ENCODE peak calls at places on chromosomes 16 and 17, in four cellular contexts. I is tibial nerve, Y is HL-60, P is epithelial cell of proximal tubule. S is an unnamed sample.
A peak's percentile ranks its signal among the peaks of the same experiment; 100 is the strongest.

GRCh38 chr17:697682-698081 is 17.0 kb downstream of the VPS53 start:
- DNase-seq in I (no peak), Y (no peak), P (no peak), S (no peak)

GRCh38 chr17:2899911-2900310 is 103.7 kb downstream of the RAP1GAP2 start:
- DNase-seq in I (no peak), Y (no peak), P (no peak), S (no peak)

GRCh38 chr16:12584488-12585233 is 219.0 kb downstream of the CPPED1 start:
- DNase-seq in I (no peak), Y (no peak), P (no peak), S (no peak)

GRCh38 chr16:9908613-9909012 is 273.6 kb downstream of the GRIN2A start:
- DNase-seq in I (no peak), Y (no peak), P (no peak), S (no peak)

GRCh38 chr16:14366974-14367707 is 262.9 kb downstream of the PARN start:
- DNase-seq in I (no peak), Y (no peak), P (no peak), S (no peak)

GRCh38 chr16:1493746-1494094 is 560 bp downstream of the TELO2 start:
- DNase-seq in I (no peak), Y (no peak), P (no peak), S (no peak)

GRCh38 chr17:33013596-33014375 is 22.1 kb downstream of the SPACA3 start:
- DNase-seq in I (no peak), Y (no peak), P (no peak), S (no peak)

GRCh38 chr16:76265434-76266045 is 11.7 kb upstream of the CNTNAP4 start:
- DNase-seq in I (no peak), Y (peak; percentile 8), P (no peak), S (no peak)

GRCh38 chr16:67280090-67281015 is 1.0 kb downstream of the PLEKHG4 start:
- DNase-seq in I (no peak), Y (no peak), P (no peak), S (no peak)

GRCh38 chr16:52613508-52613907 is 66.6 kb upstream of the TOX3 start:
- DNase-seq in I (no peak), Y (no peak), P (no peak), S (no peak)

GRCh38 chr16:54143410-54143809 is 143.2 kb downstream of the IRX3 start:
- DNase-seq in I (no peak), Y (no peak), P (no peak), S (no peak)

GRCh38 chr16:75074920-75075687 is 41.5 kb downstream of the LDHD start:
- DNase-seq in I (no peak), Y (peak; percentile 86), P (no peak), S (peak; percentile 80)

GRCh38 chr16:50598256-50598894 is 50.2 kb downstream of the NKD1 start:
- DNase-seq in I (no peak), Y (no peak), P (no peak), S (no peak)

GRCh38 chr17:4072487-4073157 is 70.2 kb downstream of the ZZEF1 start:
- DNase-seq in I (no peak), Y (no peak), P (no peak), S (no peak)

GRCh38 chr16:87216824-87217205 is 100.4 kb downstream of the C16orf95 start:
- DNase-seq in I (peak; percentile 54), Y (no peak), P (no peak), S (no peak)
- H3K4me3 ChIP-seq in I (peak overlapping the region; percentile 34), Y (no peak overlapping the region), P (no peak overlapping the region), S (no peak overlapping the region)

DNA sequence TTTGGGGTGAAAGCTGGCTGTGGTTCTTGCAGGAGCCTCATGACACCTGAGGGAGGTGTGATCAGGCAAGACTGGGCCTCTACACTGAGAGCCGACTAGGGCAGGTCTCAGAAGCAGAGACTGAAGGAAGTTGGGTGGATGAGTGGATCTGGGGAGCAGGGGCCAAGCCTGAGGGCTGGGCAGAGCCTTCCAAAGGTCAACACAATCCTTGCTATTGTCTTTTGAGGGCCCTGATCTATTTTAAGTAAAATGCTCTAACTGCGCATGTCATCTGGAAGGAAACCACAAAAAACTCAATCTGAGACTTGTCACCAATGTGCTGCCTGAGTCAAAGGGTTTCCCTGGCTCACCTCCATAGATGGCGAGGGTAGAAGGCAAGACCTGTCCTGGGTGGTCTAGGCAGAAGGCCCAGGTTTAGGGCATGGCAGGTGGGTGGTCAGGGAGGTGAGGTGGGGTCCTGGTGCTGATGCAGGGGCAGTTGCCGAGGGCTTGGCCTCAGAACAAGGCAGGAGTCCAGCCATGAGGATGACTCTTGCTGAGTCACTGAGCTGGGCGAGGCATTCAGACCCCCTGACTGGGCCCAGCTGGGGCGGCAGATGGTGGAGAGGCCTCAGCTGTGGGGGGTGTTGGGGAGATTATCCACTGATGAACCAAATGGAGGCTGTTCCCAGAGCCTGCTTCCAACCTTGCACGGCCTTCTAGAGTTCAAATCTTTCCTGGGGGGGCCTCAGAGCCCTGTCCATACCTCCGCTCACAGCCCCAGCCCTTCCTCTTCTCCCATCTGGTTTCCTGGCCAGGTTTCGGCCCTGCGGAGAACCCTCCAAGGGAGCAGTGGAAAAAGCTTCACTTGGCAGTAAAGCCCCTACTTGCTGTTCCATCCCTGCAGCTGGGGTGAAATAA is 5.1 kb downstream of the MVP start:
- DNase-seq in I (no peak), Y (no peak), P (no peak), S (peak; percentile 54)
- TF ChIP-seq CTCF in I (no peak), Y (no peak), P (no peak), S (no peak)

GRCh38 chr17:78709119-78709681 is 72.9 kb downstream of the CYTH1 start:
- DNase-seq in I (no peak), Y (no peak), P (no peak), S (peak; percentile 84)

GRCh38 chr17:78709688-78710290 is 72.3 kb downstream of the CYTH1 start:
- DNase-seq in I (no peak), Y (no peak), P (no peak), S (no peak)

GRCh38 chr17:78708510-78708973 is 73.5 kb downstream of the CYTH1 start:
- DNase-seq in I (peak; percentile 50), Y (peak; percentile 36), P (no peak), S (peak; percentile 54)

GRCh38 chr17:78712043-78712442 is 70.0 kb downstream of the CYTH1 start:
- DNase-seq in I (no peak), Y (no peak), P (no peak), S (no peak)

GRCh38 chr17:78710607-78711006 is 71.5 kb downstream of the CYTH1 start:
- DNase-seq in I (no peak), Y (no peak), P (no peak), S (no peak)
- H3K4me3 ChIP-seq in I (no peak overlapping the region), Y (no peak overlapping the region), P (no peak overlapping the region), S (peak overlapping the region; percentile 59)

DNA sequence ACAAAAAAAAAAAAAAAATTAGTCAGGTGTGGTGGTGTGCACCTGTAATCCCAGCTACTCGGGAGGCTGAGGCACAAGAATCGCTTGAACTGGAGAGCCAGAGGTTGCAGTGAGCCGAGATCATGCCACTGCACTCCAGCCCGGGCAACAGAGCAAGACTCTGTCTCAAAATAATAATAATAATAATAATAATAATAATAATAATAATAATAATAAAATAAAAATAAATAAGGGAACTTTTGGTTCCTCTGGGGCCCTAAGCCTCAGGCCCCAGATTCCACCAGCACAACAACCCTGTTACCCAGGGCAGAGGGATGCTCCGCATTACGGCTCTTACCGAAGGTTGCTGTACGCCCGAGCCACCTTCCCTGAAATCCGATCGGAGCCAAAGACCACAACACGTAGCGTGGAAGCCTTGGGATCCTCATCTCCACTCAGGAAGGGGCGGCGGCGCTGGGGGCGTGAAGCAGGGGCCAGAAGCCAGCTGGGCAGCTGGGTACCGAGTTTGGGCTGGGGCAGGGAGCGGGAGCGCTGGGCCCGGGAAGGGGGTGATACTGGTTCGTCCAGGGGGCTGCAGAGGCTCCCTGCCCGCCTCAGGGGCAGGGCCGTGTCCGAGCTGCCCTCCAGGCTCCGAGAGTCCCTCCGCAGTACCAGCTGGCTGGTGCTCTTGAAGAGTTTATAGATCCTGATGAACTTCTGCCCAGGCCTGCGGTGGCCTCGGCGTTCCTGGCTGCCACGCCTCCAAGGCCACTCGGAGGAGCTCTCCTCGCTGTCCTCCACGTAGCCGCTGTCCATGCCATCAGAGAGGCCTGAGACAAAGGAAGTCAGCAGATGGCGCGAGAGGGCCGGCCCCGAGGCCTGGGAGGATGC is 20.6 kb upstream of the PIK3R6 start:
- DNase-seq in I (peak; percentile 23), Y (no peak), P (no peak), S (no peak)
- TF ChIP-seq CTCF in I (peak; percentile 8), Y (no peak), P (peak; percentile 32), S (no peak)

DNA sequence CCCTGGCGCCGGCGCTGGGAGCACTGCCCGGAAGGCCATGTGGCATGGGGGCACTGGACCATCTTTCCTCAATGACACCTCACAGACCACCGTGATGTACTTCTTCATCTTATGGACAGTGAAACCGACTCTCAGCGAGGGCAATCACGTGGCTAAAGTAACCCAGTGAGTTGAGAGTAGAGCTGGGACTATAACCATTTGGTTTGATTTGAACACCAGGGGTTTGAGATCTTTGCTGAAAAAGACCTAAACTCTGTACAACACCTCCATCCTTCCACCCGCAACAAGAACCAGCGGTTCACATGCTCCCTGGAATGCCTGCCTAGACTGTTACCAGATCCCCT is 3.3 kb downstream of the ITGA2B start:
- DNase-seq in I (no peak), Y (no peak), P (no peak), S (no peak)
- H3K4me3 ChIP-seq in I (peak overlapping the region; percentile 24), Y (no peak overlapping the region), P (peak overlapping the region; percentile 53), S (no peak overlapping the region)

GRCh38 chr17:29384901-29385300 is 5.3 kb upstream of the TAOK1 start:
- DNase-seq in I (no peak), Y (no peak), P (no peak), S (no peak)
- TF ChIP-seq CTCF in I (no peak), Y (no peak), P (peak; percentile 40), S (no peak)

GRCh38 chr16:56986361-56986760 is 3.0 kb upstream of the NLRC5 start:
- DNase-seq in I (no peak), Y (no peak), P (no peak), S (no peak)
- H3K4me3 ChIP-seq in I (no peak overlapping the region), Y (no peak overlapping the region), P (no peak overlapping the region), S (no peak overlapping the region)